ENCODE peak calls at places on chromosomes 2 and 18, in six cellular contexts. One of them, this sample, is unnamed.
A peak's percentile ranks its signal among the peaks of the same experiment; 100 is the strongest.

GRCh38 chr2:142853912-142854311 is 23.6 kb upstream of the KYNU start:
- DNase-seq in AG09309: no peak
- DNase-seq in Peyer's patch: no peak
- DNase-seq in A172: no peak
- DNase-seq in right lobe of liver: no peak
- DNase-seq in stimulated activated CD8-positive, alpha-beta memory T cell treated with anti-CD3 and anti-CD28 coated beads, Interleukin-12 subunit alpha, Interleukin-12 subunit beta, amount 100 ng/mL, for 1 hour: no peak
- DNase-seq in this sample: no peak

GRCh38 chr18:32550958-32551357 is 80.3 kb upstream of the GAREM1 start:
- DNase-seq in A172: no peak
- DNase-seq in AG09309: no peak
- DNase-seq in Peyer's patch: no peak
- DNase-seq in right lobe of liver: no peak
- DNase-seq in stimulated activated CD8-positive, alpha-beta memory T cell treated with anti-CD3 and anti-CD28 coated beads, Interleukin-12 subunit alpha, Interleukin-12 subunit beta, amount 100 ng/mL, for 1 hour: no peak
- DNase-seq in this sample: no peak

GRCh38 chr2:217899231-217900009 is 103.4 kb downstream of the TNS1 start:
- DNase-seq in AG09309: peak; percentile 67
- DNase-seq in A172: peak; percentile 83
- DNase-seq in stimulated activated CD8-positive, alpha-beta memory T cell treated with anti-CD3 and anti-CD28 coated beads, Interleukin-12 subunit alpha, Interleukin-12 subunit beta, amount 100 ng/mL, for 1 hour: no peak
- DNase-seq in right lobe of liver: peak; percentile 80
- DNase-seq in Peyer's patch: no peak
- DNase-seq in this sample: peak; percentile 75

GRCh38 chr2:71129891-71130324 is at the start of gene MCEE:
- DNase-seq in AG09309: peak; percentile 29
- DNase-seq in A172: no peak
- DNase-seq in right lobe of liver: peak; percentile 90
- DNase-seq in Peyer's patch: peak; percentile 96
- DNase-seq in stimulated activated CD8-positive, alpha-beta memory T cell treated with anti-CD3 and anti-CD28 coated beads, Interleukin-12 subunit alpha, Interleukin-12 subunit beta, amount 100 ng/mL, for 1 hour: peak; percentile 75
- DNase-seq in this sample: peak; percentile 93

GRCh38 chr2:230974096-230974913 is 21.6 kb upstream of the SPATA3 start:
- DNase-seq in Peyer's patch: no peak
- DNase-seq in right lobe of liver: no peak
- DNase-seq in AG09309: peak; percentile 40
- DNase-seq in stimulated activated CD8-positive, alpha-beta memory T cell treated with anti-CD3 and anti-CD28 coated beads, Interleukin-12 subunit alpha, Interleukin-12 subunit beta, amount 100 ng/mL, for 1 hour: peak; percentile 45
- DNase-seq in A172: peak; percentile 97
- DNase-seq in this sample: peak; percentile 66

GRCh38 chr2:58634653-58635347 is 393.7 kb upstream of the FANCL start:
- DNase-seq in stimulated activated CD8-positive, alpha-beta memory T cell treated with anti-CD3 and anti-CD28 coated beads, Interleukin-12 subunit alpha, Interleukin-12 subunit beta, amount 100 ng/mL, for 1 hour: no peak
- DNase-seq in A172: peak; percentile 74
- DNase-seq in Peyer's patch: no peak
- DNase-seq in AG09309: no peak
- DNase-seq in right lobe of liver: no peak
- DNase-seq in this sample: no peak

GRCh38 chr2:213261715-213262114 is 22.5 kb upstream of the SPAG16 start:
- DNase-seq in Peyer's patch: no peak
- DNase-seq in A172: no peak
- DNase-seq in stimulated activated CD8-positive, alpha-beta memory T cell treated with anti-CD3 and anti-CD28 coated beads, Interleukin-12 subunit alpha, Interleukin-12 subunit beta, amount 100 ng/mL, for 1 hour: no peak
- DNase-seq in AG09309: no peak
- DNase-seq in right lobe of liver: no peak
- DNase-seq in this sample: no peak

GRCh38 chr2:177317857-177318256 is 53.3 kb upstream of the NFE2L2 start:
- DNase-seq in right lobe of liver: no peak
- DNase-seq in AG09309: no peak
- DNase-seq in Peyer's patch: no peak
- DNase-seq in A172: no peak
- DNase-seq in stimulated activated CD8-positive, alpha-beta memory T cell treated with anti-CD3 and anti-CD28 coated beads, Interleukin-12 subunit alpha, Interleukin-12 subunit beta, amount 100 ng/mL, for 1 hour: no peak
- DNase-seq in this sample: no peak

GRCh38 chr2:216687646-216688045 is 7.7 kb downstream of the IGFBP5 start:
- DNase-seq in Peyer's patch: no peak
- DNase-seq in AG09309: no peak
- DNase-seq in A172: no peak
- DNase-seq in right lobe of liver: no peak
- DNase-seq in stimulated activated CD8-positive, alpha-beta memory T cell treated with anti-CD3 and anti-CD28 coated beads, Interleukin-12 subunit alpha, Interleukin-12 subunit beta, amount 100 ng/mL, for 1 hour: no peak
- DNase-seq in this sample: no peak

GRCh38 chr2:85160946-85161625 is 27.9 kb downstream of the TCF7L1 start:
- DNase-seq in A172: no peak
- DNase-seq in Peyer's patch: peak; percentile 37
- DNase-seq in right lobe of liver: no peak
- DNase-seq in stimulated activated CD8-positive, alpha-beta memory T cell treated with anti-CD3 and anti-CD28 coated beads, Interleukin-12 subunit alpha, Interleukin-12 subunit beta, amount 100 ng/mL, for 1 hour: no peak
- DNase-seq in AG09309: no peak
- DNase-seq in this sample: no peak

GRCh38 chr2:232688201-232688600 is 8.9 kb upstream of the GIGYF2 start:
- DNase-seq in right lobe of liver: no peak
- DNase-seq in stimulated activated CD8-positive, alpha-beta memory T cell treated with anti-CD3 and anti-CD28 coated beads, Interleukin-12 subunit alpha, Interleukin-12 subunit beta, amount 100 ng/mL, for 1 hour: no peak
- DNase-seq in A172: no peak
- DNase-seq in Peyer's patch: no peak
- DNase-seq in AG09309: no peak
- DNase-seq in this sample: no peak

GRCh38 chr2:27583390-27583915 is 611 bp downstream of the ZNF512 start:
- DNase-seq in right lobe of liver: no peak
- DNase-seq in Peyer's patch: no peak
- DNase-seq in A172: no peak
- DNase-seq in AG09309: no peak
- DNase-seq in stimulated activated CD8-positive, alpha-beta memory T cell treated with anti-CD3 and anti-CD28 coated beads, Interleukin-12 subunit alpha, Interleukin-12 subunit beta, amount 100 ng/mL, for 1 hour: no peak
- DNase-seq in this sample: no peak

GRCh38 chr2:189092936-189093335 is 86.6 kb downstream of the COL5A2 start:
- DNase-seq in A172: no peak
- DNase-seq in right lobe of liver: no peak
- DNase-seq in Peyer's patch: no peak
- DNase-seq in AG09309: peak; percentile 83
- DNase-seq in stimulated activated CD8-positive, alpha-beta memory T cell treated with anti-CD3 and anti-CD28 coated beads, Interleukin-12 subunit alpha, Interleukin-12 subunit beta, amount 100 ng/mL, for 1 hour: no peak
- DNase-seq in this sample: no peak

GRCh38 chr2:26629751-26630150 is 11.4 kb downstream of the CIB4 start:
- DNase-seq in Peyer's patch: no peak
- DNase-seq in A172: no peak
- DNase-seq in right lobe of liver: no peak
- DNase-seq in AG09309: no peak
- DNase-seq in stimulated activated CD8-positive, alpha-beta memory T cell treated with anti-CD3 and anti-CD28 coated beads, Interleukin-12 subunit alpha, Interleukin-12 subunit beta, amount 100 ng/mL, for 1 hour: no peak
- DNase-seq in this sample: no peak

GRCh38 chr2:43611987-43612894 is 16.4 kb upstream of the THADA start:
- DNase-seq in right lobe of liver: peak; percentile 30
- DNase-seq in AG09309: peak; percentile 31
- DNase-seq in A172: peak; percentile 70
- DNase-seq in stimulated activated CD8-positive, alpha-beta memory T cell treated with anti-CD3 and anti-CD28 coated beads, Interleukin-12 subunit alpha, Interleukin-12 subunit beta, amount 100 ng/mL, for 1 hour: peak; percentile 57
- DNase-seq in Peyer's patch: peak; percentile 59
- DNase-seq in this sample: peak; percentile 68

GRCh38 chr2:148927010-148927409 is 52.0 kb downstream of the KIF5C start:
- DNase-seq in A172: peak; percentile 28
- DNase-seq in stimulated activated CD8-positive, alpha-beta memory T cell treated with anti-CD3 and anti-CD28 coated beads, Interleukin-12 subunit alpha, Interleukin-12 subunit beta, amount 100 ng/mL, for 1 hour: no peak
- DNase-seq in Peyer's patch: no peak
- DNase-seq in right lobe of liver: no peak
- DNase-seq in AG09309: no peak
- DNase-seq in this sample: peak; percentile 42

GRCh38 chr2:216170362-216170761 is 61.2 kb downstream of the XRCC5 start:
- DNase-seq in right lobe of liver: no peak
- DNase-seq in stimulated activated CD8-positive, alpha-beta memory T cell treated with anti-CD3 and anti-CD28 coated beads, Interleukin-12 subunit alpha, Interleukin-12 subunit beta, amount 100 ng/mL, for 1 hour: no peak
- DNase-seq in AG09309: no peak
- DNase-seq in Peyer's patch: no peak
- DNase-seq in A172: no peak
- DNase-seq in this sample: no peak

GRCh38 chr2:172137109-172137508 is 34.4 kb upstream of the DLX2 start:
- DNase-seq in A172: no peak
- DNase-seq in Peyer's patch: no peak
- DNase-seq in AG09309: no peak
- DNase-seq in right lobe of liver: no peak
- DNase-seq in stimulated activated CD8-positive, alpha-beta memory T cell treated with anti-CD3 and anti-CD28 coated beads, Interleukin-12 subunit alpha, Interleukin-12 subunit beta, amount 100 ng/mL, for 1 hour: no peak
- DNase-seq in this sample: no peak

GRCh38 chr2:96109931-96110511 is 6.3 kb downstream of the ADRA2B start:
- DNase-seq in right lobe of liver: peak; percentile 8
- DNase-seq in AG09309: no peak
- DNase-seq in Peyer's patch: peak; percentile 43
- DNase-seq in A172: no peak
- DNase-seq in stimulated activated CD8-positive, alpha-beta memory T cell treated with anti-CD3 and anti-CD28 coated beads, Interleukin-12 subunit alpha, Interleukin-12 subunit beta, amount 100 ng/mL, for 1 hour: no peak
- DNase-seq in this sample: no peak

GRCh38 chr2:20071397-20072383 is 20.3 kb upstream of the LAPTM4A start:
- DNase-seq in stimulated activated CD8-positive, alpha-beta memory T cell treated with anti-CD3 and anti-CD28 coated beads, Interleukin-12 subunit alpha, Interleukin-12 subunit beta, amount 100 ng/mL, for 1 hour: no peak
- DNase-seq in right lobe of liver: no peak
- DNase-seq in Peyer's patch: no peak
- DNase-seq in A172: peak; percentile 54
- DNase-seq in AG09309: peak; percentile 96
- DNase-seq in this sample: no peak

GRCh38 chr2:88880441-88880953 is 189.0 kb downstream of the RPIA start:
- DNase-seq in right lobe of liver: no peak
- DNase-seq in stimulated activated CD8-positive, alpha-beta memory T cell treated with anti-CD3 and anti-CD28 coated beads, Interleukin-12 subunit alpha, Interleukin-12 subunit beta, amount 100 ng/mL, for 1 hour: peak; percentile 8
- DNase-seq in AG09309: peak; percentile 14
- DNase-seq in Peyer's patch: no peak
- DNase-seq in A172: peak; percentile 56
- DNase-seq in this sample: peak; percentile 71

GRCh38 chr2:227033471-227034148 is 130.4 kb downstream of the COL4A4 start:
- DNase-seq in stimulated activated CD8-positive, alpha-beta memory T cell treated with anti-CD3 and anti-CD28 coated beads, Interleukin-12 subunit alpha, Interleukin-12 subunit beta, amount 100 ng/mL, for 1 hour: no peak
- DNase-seq in AG09309: peak; percentile 21
- DNase-seq in A172: peak; percentile 13
- DNase-seq in Peyer's patch: peak; percentile 57
- DNase-seq in right lobe of liver: peak; percentile 61
- DNase-seq in this sample: peak; percentile 60

GRCh38 chr18:13375302-13376255 is 157.0 kb downstream of the LDLRAD4 start:
- DNase-seq in AG09309: peak; percentile 59
- DNase-seq in A172: peak; percentile 96
- DNase-seq in stimulated activated CD8-positive, alpha-beta memory T cell treated with anti-CD3 and anti-CD28 coated beads, Interleukin-12 subunit alpha, Interleukin-12 subunit beta, amount 100 ng/mL, for 1 hour: peak; percentile 56
- DNase-seq in right lobe of liver: peak; percentile 62
- DNase-seq in Peyer's patch: no peak
- DNase-seq in this sample: peak; percentile 51

GRCh38 chr2:18439716-18440115 is 120.7 kb downstream of the RDH14 start:
- DNase-seq in A172: no peak
- DNase-seq in Peyer's patch: no peak
- DNase-seq in stimulated activated CD8-positive, alpha-beta memory T cell treated with anti-CD3 and anti-CD28 coated beads, Interleukin-12 subunit alpha, Interleukin-12 subunit beta, amount 100 ng/mL, for 1 hour: no peak
- DNase-seq in AG09309: no peak
- DNase-seq in right lobe of liver: no peak
- DNase-seq in this sample: no peak

GRCh38 chr2:179524940-179525339 is 260.3 kb upstream of the SESTD1 start:
- DNase-seq in Peyer's patch: no peak
- DNase-seq in stimulated activated CD8-positive, alpha-beta memory T cell treated with anti-CD3 and anti-CD28 coated beads, Interleukin-12 subunit alpha, Interleukin-12 subunit beta, amount 100 ng/mL, for 1 hour: no peak
- DNase-seq in A172: no peak
- DNase-seq in AG09309: no peak
- DNase-seq in right lobe of liver: no peak
- DNase-seq in this sample: no peak

GRCh38 chr2:100197643-100198153 is 55.3 kb upstream of the AFF3 start:
- DNase-seq in stimulated activated CD8-positive, alpha-beta memory T cell treated with anti-CD3 and anti-CD28 coated beads, Interleukin-12 subunit alpha, Interleukin-12 subunit beta, amount 100 ng/mL, for 1 hour: no peak
- DNase-seq in right lobe of liver: no peak
- DNase-seq in A172: peak; percentile 51
- DNase-seq in AG09309: no peak
- DNase-seq in Peyer's patch: peak; percentile 67
- DNase-seq in this sample: peak; percentile 40

GRCh38 chr2:121634354-121635307 is 14.6 kb downstream of the CLASP1 start:
- DNase-seq in A172: peak; percentile 59
- DNase-seq in AG09309: no peak
- DNase-seq in Peyer's patch: no peak
- DNase-seq in stimulated activated CD8-positive, alpha-beta memory T cell treated with anti-CD3 and anti-CD28 coated beads, Interleukin-12 subunit alpha, Interleukin-12 subunit beta, amount 100 ng/mL, for 1 hour: no peak
- DNase-seq in right lobe of liver: no peak
- DNase-seq in this sample: no peak

GRCh38 chr2:96393989-96394761 is 58.6 kb downstream of the NCAPH start:
- DNase-seq in Peyer's patch: no peak
- DNase-seq in AG09309: no peak
- DNase-seq in right lobe of liver: no peak
- DNase-seq in A172: no peak
- DNase-seq in stimulated activated CD8-positive, alpha-beta memory T cell treated with anti-CD3 and anti-CD28 coated beads, Interleukin-12 subunit alpha, Interleukin-12 subunit beta, amount 100 ng/mL, for 1 hour: no peak
- DNase-seq in this sample: no peak

GRCh38 chr18:55024568-55024967 is 65.3 kb upstream of the CCDC68 start:
- DNase-seq in stimulated activated CD8-positive, alpha-beta memory T cell treated with anti-CD3 and anti-CD28 coated beads, Interleukin-12 subunit alpha, Interleukin-12 subunit beta, amount 100 ng/mL, for 1 hour: no peak
- DNase-seq in Peyer's patch: no peak
- DNase-seq in A172: no peak
- DNase-seq in AG09309: no peak
- DNase-seq in right lobe of liver: no peak
- DNase-seq in this sample: no peak

GRCh38 chr2:150601280-150602038 is 114.0 kb upstream of the RND3 start:
- DNase-seq in A172: peak; percentile 34
- DNase-seq in right lobe of liver: no peak
- DNase-seq in Peyer's patch: no peak
- DNase-seq in stimulated activated CD8-positive, alpha-beta memory T cell treated with anti-CD3 and anti-CD28 coated beads, Interleukin-12 subunit alpha, Interleukin-12 subunit beta, amount 100 ng/mL, for 1 hour: no peak
- DNase-seq in AG09309: no peak
- DNase-seq in this sample: no peak

GRCh38 chr2:239710953-239711861 is 310.4 kb upstream of the HDAC4 start:
- DNase-seq in Peyer's patch: peak; percentile 23
- DNase-seq in stimulated activated CD8-positive, alpha-beta memory T cell treated with anti-CD3 and anti-CD28 coated beads, Interleukin-12 subunit alpha, Interleukin-12 subunit beta, amount 100 ng/mL, for 1 hour: no peak
- DNase-seq in AG09309: no peak
- DNase-seq in right lobe of liver: no peak
- DNase-seq in A172: no peak
- DNase-seq in this sample: no peak

GRCh38 chr2:84873350-84873749 is 7.5 kb downstream of the TRABD2A start:
- DNase-seq in right lobe of liver: no peak
- DNase-seq in stimulated activated CD8-positive, alpha-beta memory T cell treated with anti-CD3 and anti-CD28 coated beads, Interleukin-12 subunit alpha, Interleukin-12 subunit beta, amount 100 ng/mL, for 1 hour: no peak
- DNase-seq in A172: no peak
- DNase-seq in Peyer's patch: no peak
- DNase-seq in AG09309: no peak
- DNase-seq in this sample: no peak

GRCh38 chr2:152071077-152071476 is 27.8 kb downstream of the CACNB4 start:
- DNase-seq in Peyer's patch: no peak
- DNase-seq in A172: no peak
- DNase-seq in stimulated activated CD8-positive, alpha-beta memory T cell treated with anti-CD3 and anti-CD28 coated beads, Interleukin-12 subunit alpha, Interleukin-12 subunit beta, amount 100 ng/mL, for 1 hour: no peak
- DNase-seq in right lobe of liver: no peak
- DNase-seq in AG09309: no peak
- DNase-seq in this sample: no peak

GRCh38 chr2:123164216-123164615 is 860.9 kb upstream of the CNTNAP5 start:
- DNase-seq in Peyer's patch: no peak
- DNase-seq in AG09309: no peak
- DNase-seq in A172: no peak
- DNase-seq in right lobe of liver: no peak
- DNase-seq in stimulated activated CD8-positive, alpha-beta memory T cell treated with anti-CD3 and anti-CD28 coated beads, Interleukin-12 subunit alpha, Interleukin-12 subunit beta, amount 100 ng/mL, for 1 hour: no peak
- DNase-seq in this sample: no peak

GRCh38 chr2:19073522-19073921 is 284.9 kb downstream of the OSR1 start:
- DNase-seq in AG09309: no peak
- DNase-seq in right lobe of liver: no peak
- DNase-seq in stimulated activated CD8-positive, alpha-beta memory T cell treated with anti-CD3 and anti-CD28 coated beads, Interleukin-12 subunit alpha, Interleukin-12 subunit beta, amount 100 ng/mL, for 1 hour: no peak
- DNase-seq in Peyer's patch: no peak
- DNase-seq in A172: peak; percentile 94
- DNase-seq in this sample: no peak

GRCh38 chr2:20153131-20153851 is 71.6 kb downstream of the SDC1 start:
- DNase-seq in stimulated activated CD8-positive, alpha-beta memory T cell treated with anti-CD3 and anti-CD28 coated beads, Interleukin-12 subunit alpha, Interleukin-12 subunit beta, amount 100 ng/mL, for 1 hour: no peak
- DNase-seq in right lobe of liver: no peak
- DNase-seq in A172: no peak
- DNase-seq in Peyer's patch: no peak
- DNase-seq in AG09309: no peak
- DNase-seq in this sample: no peak

GRCh38 chr2:167939513-167940360 is 307.7 kb downstream of the STK39 start:
- DNase-seq in right lobe of liver: no peak
- DNase-seq in Peyer's patch: no peak
- DNase-seq in stimulated activated CD8-positive, alpha-beta memory T cell treated with anti-CD3 and anti-CD28 coated beads, Interleukin-12 subunit alpha, Interleukin-12 subunit beta, amount 100 ng/mL, for 1 hour: no peak
- DNase-seq in A172: no peak
- DNase-seq in AG09309: no peak
- DNase-seq in this sample: no peak

GRCh38 chr2:166665991-166666940 is 172.2 kb upstream of the SCN7A start:
- DNase-seq in stimulated activated CD8-positive, alpha-beta memory T cell treated with anti-CD3 and anti-CD28 coated beads, Interleukin-12 subunit alpha, Interleukin-12 subunit beta, amount 100 ng/mL, for 1 hour: no peak
- DNase-seq in A172: peak; percentile 64
- DNase-seq in Peyer's patch: no peak
- DNase-seq in right lobe of liver: no peak
- DNase-seq in AG09309: no peak
- DNase-seq in this sample: no peak

GRCh38 chr2:64766841-64767669 is 113.3 kb upstream of the SERTAD2 start:
- DNase-seq in Peyer's patch: no peak
- DNase-seq in stimulated activated CD8-positive, alpha-beta memory T cell treated with anti-CD3 and anti-CD28 coated beads, Interleukin-12 subunit alpha, Interleukin-12 subunit beta, amount 100 ng/mL, for 1 hour: no peak
- DNase-seq in AG09309: no peak
- DNase-seq in A172: peak; percentile 36
- DNase-seq in right lobe of liver: no peak
- DNase-seq in this sample: no peak

This sample was measured in mucosa of descending colon.